ENCODE peak calls at places on chromosomes 16 and 17, in ten cellular contexts. One of them, this sample, is unnamed.

GRCh38 chr17:640436-640835 is 74.2 kb downstream of the VPS53 start:
- DNase-seq in activated T-cell treated with anti-CD3 and anti-CD28 coated beads for 24 hours: no peak
- DNase-seq in NCI-H1092: no peak
- DNase-seq in stimulated activated naive B cell treated with anti-CD40 and anti-IgM and Interleukin-4, amounts not matched to agents 10 μg/mL and 1 μg/mL and 100 μg/mL, for 72 hours: no peak
- DNase-seq in omental fat pad: no peak
- DNase-seq in anterior cingulate cortex: no peak
- DNase-seq in AG04450: no peak
- DNase-seq in left ventricle myocardium inferior: no peak
- DNase-seq in ACHN: no peak
- DNase-seq in endothelial cell: no peak
- DNase-seq in this sample: no peak

GRCh38 chr17:58680038-58680369 is 11.8 kb downstream of the TEX14 start:
- DNase-seq in stimulated activated naive B cell treated with anti-CD40 and anti-IgM and Interleukin-4, amounts not matched to agents 10 μg/mL and 1 μg/mL and 100 μg/mL, for 72 hours: no peak
- DNase-seq in left ventricle myocardium inferior: no peak
- DNase-seq in NCI-H1092: no peak
- DNase-seq in anterior cingulate cortex: no peak
- DNase-seq in ACHN: no peak
- DNase-seq in endothelial cell: no peak
- DNase-seq in AG04450: no peak
- DNase-seq in activated T-cell treated with anti-CD3 and anti-CD28 coated beads for 24 hours: no peak
- DNase-seq in omental fat pad: no peak
- DNase-seq in this sample: no peak

GRCh38 chr17:39156491-39156890 is 5.1 kb upstream of the PLXDC1 start:
- DNase-seq in activated T-cell treated with anti-CD3 and anti-CD28 coated beads for 24 hours: no peak
- DNase-seq in stimulated activated naive B cell treated with anti-CD40 and anti-IgM and Interleukin-4, amounts not matched to agents 10 μg/mL and 1 μg/mL and 100 μg/mL, for 72 hours: no peak
- DNase-seq in NCI-H1092: no peak
- DNase-seq in ACHN: no peak
- DNase-seq in omental fat pad: no peak
- DNase-seq in left ventricle myocardium inferior: no peak
- DNase-seq in endothelial cell: no peak
- DNase-seq in anterior cingulate cortex: no peak
- DNase-seq in AG04450: no peak
- DNase-seq in this sample: no peak

GRCh38 chr16:1645914-1646525 is 32.1 kb upstream of the JPT2 start:
- DNase-seq in AG04450: no peak
- DNase-seq in stimulated activated naive B cell treated with anti-CD40 and anti-IgM and Interleukin-4, amounts not matched to agents 10 μg/mL and 1 μg/mL and 100 μg/mL, for 72 hours: no peak
- DNase-seq in endothelial cell: no peak
- DNase-seq in left ventricle myocardium inferior: no peak
- DNase-seq in NCI-H1092: no peak
- DNase-seq in ACHN: peak
- DNase-seq in omental fat pad: no peak
- DNase-seq in anterior cingulate cortex: no peak
- DNase-seq in activated T-cell treated with anti-CD3 and anti-CD28 coated beads for 24 hours: peak
- DNase-seq in this sample: no peak

GRCh38 chr16:66640724-66641314 is 36.3 kb downstream of the CMTM3 start:
- DNase-seq in omental fat pad: no peak
- DNase-seq in NCI-H1092: no peak
- DNase-seq in activated T-cell treated with anti-CD3 and anti-CD28 coated beads for 24 hours: no peak
- DNase-seq in stimulated activated naive B cell treated with anti-CD40 and anti-IgM and Interleukin-4, amounts not matched to agents 10 μg/mL and 1 μg/mL and 100 μg/mL, for 72 hours: no peak
- DNase-seq in ACHN: no peak
- DNase-seq in endothelial cell: no peak
- DNase-seq in left ventricle myocardium inferior: no peak
- DNase-seq in AG04450: no peak
- DNase-seq in anterior cingulate cortex: no peak
- DNase-seq in this sample: no peak

GRCh38 chr17:78664476-78665384 is 87.5 kb upstream of the DNAH17 start:
- DNase-seq in stimulated activated naive B cell treated with anti-CD40 and anti-IgM and Interleukin-4, amounts not matched to agents 10 μg/mL and 1 μg/mL and 100 μg/mL, for 72 hours: no peak
- DNase-seq in AG04450: no peak
- DNase-seq in omental fat pad: no peak
- DNase-seq in endothelial cell: no peak
- DNase-seq in activated T-cell treated with anti-CD3 and anti-CD28 coated beads for 24 hours: no peak
- DNase-seq in left ventricle myocardium inferior: no peak
- DNase-seq in anterior cingulate cortex: no peak
- DNase-seq in ACHN: no peak
- DNase-seq in NCI-H1092: no peak
- DNase-seq in this sample: no peak

GRCh38 chr16:69482410-69482951 is 58.1 kb downstream of the CYB5B start:
- DNase-seq in activated T-cell treated with anti-CD3 and anti-CD28 coated beads for 24 hours: no peak
- DNase-seq in left ventricle myocardium inferior: peak
- DNase-seq in omental fat pad: no peak
- DNase-seq in AG04450: no peak
- DNase-seq in stimulated activated naive B cell treated with anti-CD40 and anti-IgM and Interleukin-4, amounts not matched to agents 10 μg/mL and 1 μg/mL and 100 μg/mL, for 72 hours: no peak
- DNase-seq in ACHN: peak
- DNase-seq in endothelial cell: peak
- DNase-seq in NCI-H1092: peak
- DNase-seq in anterior cingulate cortex: no peak
- DNase-seq in this sample: no peak

GRCh38 chr17:69539274-69539673 is 124.8 kb downstream of the MAP2K6 start:
- DNase-seq in ACHN: no peak
- DNase-seq in left ventricle myocardium inferior: no peak
- DNase-seq in NCI-H1092: no peak
- DNase-seq in AG04450: no peak
- DNase-seq in endothelial cell: no peak
- DNase-seq in activated T-cell treated with anti-CD3 and anti-CD28 coated beads for 24 hours: no peak
- DNase-seq in anterior cingulate cortex: no peak
- DNase-seq in omental fat pad: no peak
- DNase-seq in stimulated activated naive B cell treated with anti-CD40 and anti-IgM and Interleukin-4, amounts not matched to agents 10 μg/mL and 1 μg/mL and 100 μg/mL, for 72 hours: no peak
- DNase-seq in this sample: no peak

GRCh38 chr16:20826039-20826566 is 19.8 kb downstream of the REXO5 start:
- DNase-seq in endothelial cell: no peak
- DNase-seq in stimulated activated naive B cell treated with anti-CD40 and anti-IgM and Interleukin-4, amounts not matched to agents 10 μg/mL and 1 μg/mL and 100 μg/mL, for 72 hours: no peak
- DNase-seq in activated T-cell treated with anti-CD3 and anti-CD28 coated beads for 24 hours: no peak
- DNase-seq in left ventricle myocardium inferior: no peak
- DNase-seq in anterior cingulate cortex: no peak
- DNase-seq in ACHN: no peak
- DNase-seq in AG04450: no peak
- DNase-seq in NCI-H1092: no peak
- DNase-seq in omental fat pad: no peak
- DNase-seq in this sample: no peak

GRCh38 chr16:6926762-6927161 is 405.9 kb upstream of the RBFOX1 start:
- DNase-seq in endothelial cell: no peak
- DNase-seq in left ventricle myocardium inferior: no peak
- DNase-seq in AG04450: no peak
- DNase-seq in stimulated activated naive B cell treated with anti-CD40 and anti-IgM and Interleukin-4, amounts not matched to agents 10 μg/mL and 1 μg/mL and 100 μg/mL, for 72 hours: no peak
- DNase-seq in NCI-H1092: no peak
- DNase-seq in omental fat pad: no peak
- DNase-seq in anterior cingulate cortex: no peak
- DNase-seq in activated T-cell treated with anti-CD3 and anti-CD28 coated beads for 24 hours: no peak
- DNase-seq in ACHN: no peak
- DNase-seq in this sample: no peak

GRCh38 chr16:55467898-55468297 is 11.1 kb upstream of the MMP2 start:
- DNase-seq in anterior cingulate cortex: no peak
- DNase-seq in endothelial cell: no peak
- DNase-seq in NCI-H1092: no peak
- DNase-seq in stimulated activated naive B cell treated with anti-CD40 and anti-IgM and Interleukin-4, amounts not matched to agents 10 μg/mL and 1 μg/mL and 100 μg/mL, for 72 hours: no peak
- DNase-seq in ACHN: no peak
- DNase-seq in activated T-cell treated with anti-CD3 and anti-CD28 coated beads for 24 hours: no peak
- DNase-seq in left ventricle myocardium inferior: no peak
- DNase-seq in omental fat pad: no peak
- DNase-seq in AG04450: no peak
- DNase-seq in this sample: no peak

GRCh38 chr17:70270554-70270953 is 101.2 kb downstream of the KCNJ2 start:
- DNase-seq in ACHN: no peak
- DNase-seq in left ventricle myocardium inferior: no peak
- DNase-seq in stimulated activated naive B cell treated with anti-CD40 and anti-IgM and Interleukin-4, amounts not matched to agents 10 μg/mL and 1 μg/mL and 100 μg/mL, for 72 hours: no peak
- DNase-seq in endothelial cell: no peak
- DNase-seq in NCI-H1092: no peak
- DNase-seq in omental fat pad: no peak
- DNase-seq in activated T-cell treated with anti-CD3 and anti-CD28 coated beads for 24 hours: no peak
- DNase-seq in AG04450: no peak
- DNase-seq in anterior cingulate cortex: no peak
- DNase-seq in this sample: no peak

GRCh38 chr16:69089091-69089912 is 16.2 kb upstream of the HAS3 start:
- DNase-seq in anterior cingulate cortex: peak
- DNase-seq in ACHN: peak
- DNase-seq in left ventricle myocardium inferior: no peak
- DNase-seq in endothelial cell: no peak
- DNase-seq in NCI-H1092: peak
- DNase-seq in omental fat pad: no peak
- DNase-seq in activated T-cell treated with anti-CD3 and anti-CD28 coated beads for 24 hours: peak
- DNase-seq in AG04450: no peak
- DNase-seq in stimulated activated naive B cell treated with anti-CD40 and anti-IgM and Interleukin-4, amounts not matched to agents 10 μg/mL and 1 μg/mL and 100 μg/mL, for 72 hours: no peak
- DNase-seq in this sample: no peak

GRCh38 chr16:46690281-46691178 is 1.1 kb downstream of the ORC6 start:
- DNase-seq in NCI-H1092: no peak
- DNase-seq in endothelial cell: peak
- DNase-seq in omental fat pad: no peak
- DNase-seq in left ventricle myocardium inferior: no peak
- DNase-seq in stimulated activated naive B cell treated with anti-CD40 and anti-IgM and Interleukin-4, amounts not matched to agents 10 μg/mL and 1 μg/mL and 100 μg/mL, for 72 hours: no peak
- DNase-seq in activated T-cell treated with anti-CD3 and anti-CD28 coated beads for 24 hours: no peak
- DNase-seq in ACHN: no peak
- DNase-seq in anterior cingulate cortex: no peak
- DNase-seq in AG04450: no peak
- DNase-seq in this sample: no peak

GRCh38 chr16:58365623-58366022 is 26.6 kb upstream of the GINS3 start:
- DNase-seq in omental fat pad: no peak
- DNase-seq in AG04450: no peak
- DNase-seq in ACHN: no peak
- DNase-seq in anterior cingulate cortex: no peak
- DNase-seq in left ventricle myocardium inferior: no peak
- DNase-seq in NCI-H1092: no peak
- DNase-seq in activated T-cell treated with anti-CD3 and anti-CD28 coated beads for 24 hours: no peak
- DNase-seq in endothelial cell: no peak
- DNase-seq in stimulated activated naive B cell treated with anti-CD40 and anti-IgM and Interleukin-4, amounts not matched to agents 10 μg/mL and 1 μg/mL and 100 μg/mL, for 72 hours: no peak
- DNase-seq in this sample: no peak

GRCh38 chr16:57377080-57377841 is 5.0 kb downstream of the CX3CL1 start:
- DNase-seq in AG04450: peak
- DNase-seq in anterior cingulate cortex: no peak
- DNase-seq in left ventricle myocardium inferior: no peak
- DNase-seq in stimulated activated naive B cell treated with anti-CD40 and anti-IgM and Interleukin-4, amounts not matched to agents 10 μg/mL and 1 μg/mL and 100 μg/mL, for 72 hours: peak
- DNase-seq in ACHN: no peak
- DNase-seq in endothelial cell: no peak
- DNase-seq in activated T-cell treated with anti-CD3 and anti-CD28 coated beads for 24 hours: peak
- DNase-seq in NCI-H1092: no peak
- DNase-seq in omental fat pad: no peak
- DNase-seq in this sample: no peak

GRCh38 chr16:58419241-58420012 is 27.2 kb downstream of the GINS3 start:
- DNase-seq in activated T-cell treated with anti-CD3 and anti-CD28 coated beads for 24 hours: no peak
- DNase-seq in stimulated activated naive B cell treated with anti-CD40 and anti-IgM and Interleukin-4, amounts not matched to agents 10 μg/mL and 1 μg/mL and 100 μg/mL, for 72 hours: no peak
- DNase-seq in AG04450: no peak
- DNase-seq in ACHN: no peak
- DNase-seq in anterior cingulate cortex: no peak
- DNase-seq in NCI-H1092: no peak
- DNase-seq in left ventricle myocardium inferior: no peak
- DNase-seq in endothelial cell: no peak
- DNase-seq in omental fat pad: no peak
- DNase-seq in this sample: no peak

GRCh38 chr17:31320791-31321190 is 631 bp downstream of the EVI2A start:
- DNase-seq in NCI-H1092: no peak
- DNase-seq in activated T-cell treated with anti-CD3 and anti-CD28 coated beads for 24 hours: no peak
- DNase-seq in endothelial cell: no peak
- DNase-seq in stimulated activated naive B cell treated with anti-CD40 and anti-IgM and Interleukin-4, amounts not matched to agents 10 μg/mL and 1 μg/mL and 100 μg/mL, for 72 hours: no peak
- DNase-seq in AG04450: no peak
- DNase-seq in anterior cingulate cortex: no peak
- DNase-seq in left ventricle myocardium inferior: no peak
- DNase-seq in omental fat pad: no peak
- DNase-seq in ACHN: no peak
- DNase-seq in this sample: no peak

GRCh38 chr17:33241390-33241789 is 51.7 kb downstream of the ASIC2 start:
- DNase-seq in AG04450: no peak
- DNase-seq in activated T-cell treated with anti-CD3 and anti-CD28 coated beads for 24 hours: no peak
- DNase-seq in stimulated activated naive B cell treated with anti-CD40 and anti-IgM and Interleukin-4, amounts not matched to agents 10 μg/mL and 1 μg/mL and 100 μg/mL, for 72 hours: no peak
- DNase-seq in omental fat pad: no peak
- DNase-seq in NCI-H1092: no peak
- DNase-seq in left ventricle myocardium inferior: no peak
- DNase-seq in anterior cingulate cortex: no peak
- DNase-seq in ACHN: peak
- DNase-seq in endothelial cell: no peak
- DNase-seq in this sample: no peak

GRCh38 chr17:55341432-55341831 is 76.7 kb downstream of the HLF start:
- DNase-seq in left ventricle myocardium inferior: no peak
- DNase-seq in AG04450: no peak
- DNase-seq in stimulated activated naive B cell treated with anti-CD40 and anti-IgM and Interleukin-4, amounts not matched to agents 10 μg/mL and 1 μg/mL and 100 μg/mL, for 72 hours: no peak
- DNase-seq in anterior cingulate cortex: no peak
- DNase-seq in ACHN: no peak
- DNase-seq in NCI-H1092: no peak
- DNase-seq in omental fat pad: no peak
- DNase-seq in activated T-cell treated with anti-CD3 and anti-CD28 coated beads for 24 hours: no peak
- DNase-seq in endothelial cell: no peak
- DNase-seq in this sample: no peak

GRCh38 chr16:11164482-11165270 is 91.3 kb downstream of the SOCS1 start:
- DNase-seq in left ventricle myocardium inferior: no peak
- DNase-seq in ACHN: no peak
- DNase-seq in AG04450: no peak
- DNase-seq in NCI-H1092: peak
- DNase-seq in omental fat pad: no peak
- DNase-seq in activated T-cell treated with anti-CD3 and anti-CD28 coated beads for 24 hours: no peak
- DNase-seq in stimulated activated naive B cell treated with anti-CD40 and anti-IgM and Interleukin-4, amounts not matched to agents 10 μg/mL and 1 μg/mL and 100 μg/mL, for 72 hours: no peak
- DNase-seq in anterior cingulate cortex: no peak
- DNase-seq in endothelial cell: no peak
- DNase-seq in this sample: no peak

GRCh38 chr17:41061969-41062368 is 2.1 kb upstream of the KRTAP2-3 start:
- DNase-seq in endothelial cell: no peak
- DNase-seq in activated T-cell treated with anti-CD3 and anti-CD28 coated beads for 24 hours: no peak
- DNase-seq in ACHN: peak
- DNase-seq in stimulated activated naive B cell treated with anti-CD40 and anti-IgM and Interleukin-4, amounts not matched to agents 10 μg/mL and 1 μg/mL and 100 μg/mL, for 72 hours: no peak
- DNase-seq in omental fat pad: no peak
- DNase-seq in NCI-H1092: no peak
- DNase-seq in AG04450: peak
- DNase-seq in anterior cingulate cortex: no peak
- DNase-seq in left ventricle myocardium inferior: no peak
- DNase-seq in this sample: no peak

GRCh38 chr16:67882374-67883145 is 2.1 kb upstream of the NRN1L start:
- DNase-seq in left ventricle myocardium inferior: peak
- DNase-seq in omental fat pad: no peak
- DNase-seq in anterior cingulate cortex: peak
- DNase-seq in endothelial cell: no peak
- DNase-seq in stimulated activated naive B cell treated with anti-CD40 and anti-IgM and Interleukin-4, amounts not matched to agents 10 μg/mL and 1 μg/mL and 100 μg/mL, for 72 hours: no peak
- DNase-seq in activated T-cell treated with anti-CD3 and anti-CD28 coated beads for 24 hours: no peak
- DNase-seq in AG04450: no peak
- DNase-seq in NCI-H1092: no peak
- DNase-seq in ACHN: no peak
- DNase-seq in this sample: no peak

GRCh38 chr17:78250891-78251772 is 19.7 kb downstream of the TMEM235 start:
- DNase-seq in NCI-H1092: peak
- DNase-seq in omental fat pad: peak
- DNase-seq in ACHN: peak
- DNase-seq in AG04450: peak
- DNase-seq in endothelial cell: peak
- DNase-seq in activated T-cell treated with anti-CD3 and anti-CD28 coated beads for 24 hours: peak
- DNase-seq in anterior cingulate cortex: peak
- DNase-seq in left ventricle myocardium inferior: peak
- DNase-seq in stimulated activated naive B cell treated with anti-CD40 and anti-IgM and Interleukin-4, amounts not matched to agents 10 μg/mL and 1 μg/mL and 100 μg/mL, for 72 hours: peak
- DNase-seq in this sample: peak